ENCODE peak calls at places on chromosomes 1 and 21, in seven cellular contexts. F, V, A, P, L, O and W are unnamed samples.

GRCh38 chr1:53176452-53177344 is 19.9 kb upstream of the CPT2 start:
- DNase-seq in A (peak; percentile 46), V (no peak), P (peak; percentile 54), L (peak; percentile 81), F (peak; percentile 41), O (no peak), W (no peak)

GRCh38 chr1:2983706-2984398 is 37.4 kb upstream of the ACTRT2 start:
- DNase-seq in F (no peak), O (no peak), L (peak; percentile 52), A (no peak), V (peak; percentile 62), P (no peak), W (peak; percentile 9)

GRCh38 chr1:111378806-111379205 is 48.7 kb downstream of the OVGP1 start:
- DNase-seq in L (no peak), V (no peak), O (no peak), A (no peak), P (no peak), F (no peak), W (no peak)

GRCh38 chr1:15974855-15975254 is 1.0 kb downstream of the ZBTB17 start:
- DNase-seq in A (no peak), V (no peak), P (no peak), O (no peak), L (no peak), F (no peak), W (no peak)

GRCh38 chr1:11421443-11421842 is 57.5 kb upstream of the DISP3 start:
- DNase-seq in F (no peak), O (no peak), V (no peak), P (no peak), A (no peak), L (no peak), W (no peak)

GRCh38 chr1:5961601-5962000 is 30.6 kb downstream of the NPHP4 start:
- DNase-seq in F (no peak), L (peak; percentile 40), V (peak; percentile 53), P (no peak), A (no peak), O (no peak), W (no peak)

GRCh38 chr1:199089393-199090122 is 450.7 kb downstream of the PTPRC start:
- DNase-seq in A (no peak), V (no peak), O (no peak), F (no peak), P (no peak), L (no peak), W (no peak)

GRCh38 chr21:45869121-45870007 is 112.2 kb upstream of the COL6A1 start:
- DNase-seq in O (no peak), A (peak; percentile 50), P (peak; percentile 72), F (no peak), V (no peak), L (peak; percentile 53), W (no peak)

GRCh38 chr1:2777428-2778219 is 23.9 kb downstream of the TTC34 start:
- DNase-seq in P (no peak), A (no peak), V (no peak), L (peak; percentile 59), F (no peak), O (no peak), W (no peak)

DNA sequence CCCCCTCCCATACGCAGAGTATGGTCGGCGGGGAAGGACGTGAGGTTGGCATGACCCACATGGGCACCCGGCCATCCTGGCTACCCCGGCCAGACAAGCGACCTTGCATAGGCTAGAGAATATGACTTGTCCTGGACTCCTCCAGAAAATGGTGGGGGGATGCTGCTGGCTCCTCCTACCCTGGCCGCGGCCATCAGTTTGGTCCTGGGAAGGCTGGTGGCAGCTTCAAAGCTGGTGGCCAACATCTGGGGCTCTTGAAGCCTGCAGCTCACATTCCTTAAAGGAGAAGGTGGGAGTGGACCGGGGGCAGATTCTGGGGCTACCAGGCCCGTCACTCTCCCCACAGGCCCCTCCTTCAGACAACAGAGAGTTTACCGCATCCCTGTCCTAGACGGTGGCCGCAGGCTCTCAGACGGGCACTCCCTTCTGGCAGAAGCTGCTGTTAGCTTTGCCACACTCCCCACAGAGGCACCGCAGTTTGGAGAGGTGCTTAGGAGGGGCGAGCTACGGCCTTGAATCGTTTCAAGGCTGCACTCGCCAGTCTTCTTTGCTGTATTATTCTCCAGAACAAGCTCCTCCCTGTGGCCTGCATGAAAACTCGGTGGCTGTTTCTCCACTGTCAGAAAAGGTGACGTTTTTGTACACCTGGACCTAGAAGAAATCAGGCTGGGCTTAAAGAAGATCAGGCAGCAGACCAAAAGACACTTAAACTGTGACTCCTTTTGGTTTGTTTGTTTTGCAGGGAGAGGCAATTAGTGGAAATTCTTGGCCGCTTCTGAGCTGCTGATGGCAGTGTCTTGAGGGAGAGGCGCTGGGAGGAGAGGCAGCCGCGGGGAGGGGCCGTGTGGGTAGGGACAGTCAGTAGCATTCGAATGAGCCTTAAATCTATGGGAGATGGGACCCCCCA is 68.0 kb downstream of the RUNX3 start:
- DNase-seq in P (no peak), O (peak; percentile 81), V (peak; percentile 54), F (no peak), A (no peak), L (no peak), W (no peak)
- TF ChIP-seq CTCF in P (no peak), O (no peak), V (no peak), F (peak; percentile 27), A (peak; percentile 34), L (no peak), W (no peak)

GRCh38 chr21:29232601-29233541 is 65.9 kb upstream of the BACH1 start:
- DNase-seq in L (no peak), P (peak; percentile 63), F (no peak), O (no peak), A (peak; percentile 70), V (no peak), W (no peak)
- TF ChIP-seq CTCF in L (no peak), P (no peak), F (peak; percentile 5), O (no peak), A (no peak), V (no peak), W (no peak)

GRCh38 chr21:44792653-44793052 is 9.0 kb downstream of the UBE2G2 start:
- DNase-seq in F (peak; percentile 23), P (no peak), V (no peak), A (no peak), O (no peak), L (no peak), W (no peak)

GRCh38 chr21:44791993-44792392 is 9.6 kb downstream of the UBE2G2 start:
- DNase-seq in P (no peak), F (no peak), O (no peak), V (no peak), L (no peak), A (no peak), W (no peak)

GRCh38 chr21:44795342-44795741 is 6.3 kb downstream of the UBE2G2 start:
- DNase-seq in L (no peak), P (no peak), A (no peak), F (no peak), V (no peak), O (no peak), W (no peak)

GRCh38 chr21:44794031-44794374 is 7.6 kb downstream of the UBE2G2 start:
- DNase-seq in O (no peak), A (no peak), V (no peak), P (no peak), L (no peak), F (no peak), W (no peak)

DNA sequence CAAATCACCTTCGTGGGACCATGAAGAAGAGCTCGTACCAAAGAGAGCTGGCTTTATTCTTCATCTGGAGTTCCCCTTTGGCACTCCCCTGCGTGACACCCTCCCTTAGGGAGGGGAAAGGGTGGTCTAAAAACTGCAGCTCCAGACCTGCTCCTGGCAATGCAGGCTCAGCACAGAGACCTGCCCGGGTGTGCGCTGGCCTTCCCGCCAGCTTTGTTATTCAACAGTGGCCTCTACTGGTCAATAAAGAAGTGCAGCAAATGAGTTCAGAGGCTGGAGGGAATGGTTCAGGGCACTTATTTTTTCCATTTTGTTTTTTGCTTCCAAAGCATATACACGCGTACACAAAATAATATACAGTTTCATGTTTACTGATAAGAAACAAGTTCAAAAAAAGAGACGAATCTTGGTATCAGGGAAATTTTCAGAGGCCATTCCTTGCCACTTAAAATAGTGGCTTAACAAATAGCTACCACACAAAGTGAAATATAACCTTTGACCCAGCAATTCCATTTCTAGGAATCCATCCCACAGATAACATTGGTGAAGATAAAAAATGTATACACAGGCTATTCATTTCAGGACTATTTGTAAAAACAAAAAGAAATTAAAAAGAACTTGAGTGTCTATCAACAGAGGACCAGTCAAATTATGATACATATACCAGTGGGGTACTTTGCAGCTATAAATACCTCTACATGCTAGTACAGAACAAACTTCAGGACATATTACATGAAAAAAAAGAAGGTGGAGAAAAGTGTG is 8.2 kb downstream of the UBE2G2 start:
- DNase-seq in O (no peak), V (no peak), L (no peak), P (peak; percentile 82), A (peak; percentile 52), F (peak; percentile 85), W (no peak)
- TF ChIP-seq CTCF in O (peak; percentile 84), V (peak; percentile 68), L (peak; percentile 78), P (peak; percentile 70), A (peak; percentile 73), F (peak; percentile 82), W (peak; percentile 68)

GRCh38 chr1:223137402-223138100 is 5.5 kb downstream of the TLR5 start:
- DNase-seq in O (no peak), A (peak; percentile 87), L (peak; percentile 65), F (no peak), V (no peak), P (peak; percentile 83), W (no peak)

GRCh38 chr1:223136086-223136485 is 7.0 kb downstream of the TLR5 start:
- DNase-seq in V (no peak), P (no peak), O (no peak), A (no peak), F (peak; percentile 24), L (peak; percentile 61), W (no peak)

GRCh38 chr1:223135176-223135575 is 7.9 kb downstream of the TLR5 start:
- DNase-seq in L (peak; percentile 75), P (peak; percentile 86), A (peak; percentile 88), V (peak; percentile 76), O (no peak), F (no peak), W (no peak)

GRCh38 chr1:223133301-223133823 is 9.7 kb downstream of the TLR5 start:
- DNase-seq in P (no peak), O (no peak), F (no peak), A (no peak), L (peak; percentile 63), V (no peak), W (no peak)

GRCh38 chr1:223133824-223134435 is 9.1 kb downstream of the TLR5 start:
- DNase-seq in F (peak; percentile 90), A (peak; percentile 74), L (peak; percentile 93), V (peak; percentile 91), O (no peak), P (peak; percentile 90), W (peak; percentile 62)
- TF ChIP-seq CTCF in F (peak; percentile 97), A (peak; percentile 94), L (peak; percentile 92), V (peak; percentile 92), O (peak; percentile 95), P (peak; percentile 93), W (no peak)

DNA sequence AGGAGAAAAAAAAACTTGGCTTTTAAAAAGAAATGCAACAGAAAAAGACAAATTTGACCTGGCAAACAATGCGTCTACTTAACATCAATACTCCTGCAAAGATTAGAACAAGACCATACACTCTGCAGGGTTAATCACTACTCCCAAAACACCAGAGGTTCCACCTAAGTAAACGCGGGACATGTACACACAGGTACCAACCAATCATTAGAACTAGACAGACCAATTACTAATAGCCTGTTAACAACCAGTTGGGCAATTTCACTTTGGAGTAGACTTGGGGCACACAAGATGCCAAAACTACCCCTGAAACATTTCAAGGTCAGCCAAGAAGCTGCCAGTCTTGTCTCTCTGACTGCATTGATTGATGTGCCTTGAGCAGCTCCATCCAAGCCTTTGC is 125.8 kb downstream of the RRAGC start:
- DNase-seq in L (no peak), V (no peak), A (no peak), F (no peak), P (no peak), O (no peak), W (no peak)
- TF ChIP-seq CTCF in L (no peak), V (no peak), A (no peak), F (no peak), P (no peak), O (no peak), W (no peak)

GRCh38 chr1:183470961-183471747 is 1.1 kb upstream of the SMG7 start:
- DNase-seq in F (peak; percentile 86), L (peak; percentile 86), P (peak; percentile 91), O (peak; percentile 93), V (peak; percentile 85), A (peak; percentile 77), W (peak; percentile 73)
- TF ChIP-seq CTCF in F (peak; percentile 1), L (no peak), P (no peak), O (no peak), V (no peak), A (no peak), W (no peak)